ENCODE peak calls at places on chromosomes 3 and 15, in ten cellular contexts. B is GM20000; P is memory B cell; I is AG09309; X is mesendoderm; A is GOT3; R is HFFc6; E is stimulated activated naive CD8-positive, alpha-beta T cell treated with anti-CD3 and anti-CD28 coated beads, Interleukin-15, amount 100 ng/mL, for 72 hours; W is WERI-Rb-1; M is KG1. C is an unnamed sample.

GRCh38 chr3:29153811-29154210 is 127.1 kb upstream of the RBMS3 start:
- DNase-seq in B (no peak), P (no peak), I (peak), X (no peak), A (no peak), R (no peak), E (peak), W (no peak), M (peak), C (no peak)

GRCh38 chr3:172273378-172273777 is 174.9 kb downstream of the GHSR start:
- DNase-seq in B (no peak), P (no peak), I (no peak), X (no peak), A (no peak), R (no peak), E (no peak), W (no peak), M (no peak), C (no peak)

GRCh38 chr3:193701896-193702644 is 109.1 kb downstream of the OPA1 start:
- DNase-seq in B (peak), P (no peak), I (no peak), X (no peak), A (no peak), R (no peak), E (no peak), W (no peak), M (no peak), C (no peak)

GRCh38 chr3:45110185-45110833 is 35.9 kb downstream of the CDCP1 start:
- DNase-seq in B (peak), P (no peak), I (no peak), X (no peak), A (no peak), R (no peak), E (no peak), W (no peak), M (peak), C (no peak)

GRCh38 chr3:125512135-125512920 is 7.7 kb downstream of the SNX4 start:
- DNase-seq in B (peak), P (no peak), I (no peak), X (no peak), A (no peak), R (no peak), E (peak), W (no peak), M (no peak), C (no peak)

GRCh38 chr3:51686512-51687215 is 15.6 kb downstream of the TEX264 start:
- DNase-seq in B (peak), P (peak), I (no peak), X (peak), A (no peak), R (no peak), E (peak), W (no peak), M (peak), C (no peak)

GRCh38 chr3:116871905-116872304 is 162.3 kb downstream of the TUSC7 start:
- DNase-seq in B (no peak), P (no peak), I (no peak), X (no peak), A (no peak), R (no peak), E (no peak), W (no peak), M (no peak), C (no peak)

GRCh38 chr15:51379390-51379789 is 37.9 kb downstream of the GLDN start:
- DNase-seq in B (no peak), P (no peak), I (no peak), X (no peak), A (no peak), R (no peak), E (no peak), W (no peak), M (no peak), C (no peak)

GRCh38 chr15:70299931-70300858 is 202.5 kb upstream of the TLE3 start:
- DNase-seq in B (peak), P (peak), I (no peak), X (peak), A (no peak), R (no peak), E (peak), W (no peak), M (no peak), C (no peak)

GRCh38 chr15:51924146-51925068 is 47.2 kb downstream of the LEO1 start:
- DNase-seq in B (no peak), P (no peak), I (no peak), X (peak), A (no peak), R (no peak), E (no peak), W (peak), M (no peak), C (no peak)

GRCh38 chr3:9499455-9500107 is 54.0 kb downstream of the LHFPL4 start:
- DNase-seq in B (no peak), P (no peak), I (no peak), X (peak), A (no peak), R (no peak), E (no peak), W (no peak), M (no peak), C (no peak)

GRCh38 chr3:46935168-46935858 is 41.2 kb downstream of the CCDC12 start:
- DNase-seq in B (no peak), P (no peak), I (peak), X (peak), A (peak), R (peak), E (no peak), W (peak), M (no peak), C (peak)

GRCh38 chr15:55703873-55704285 is 39.1 kb downstream of the PRTG start:
- DNase-seq in B (no peak), P (no peak), I (no peak), X (no peak), A (no peak), R (no peak), E (no peak), W (no peak), M (no peak), C (no peak)

GRCh38 chr3:123758081-123758564 is 126.0 kb downstream of the MYLK start:
- DNase-seq in B (no peak), P (no peak), I (peak), X (no peak), A (peak), R (peak), E (no peak), W (peak), M (no peak), C (no peak)

GRCh38 chr15:42836251-42836650 is 84.3 kb downstream of the TTBK2 start:
- DNase-seq in B (no peak), P (no peak), I (no peak), X (no peak), A (no peak), R (no peak), E (no peak), W (no peak), M (no peak), C (no peak)

GRCh38 chr15:69587731-69588130 is 135.1 kb downstream of the RPLP1 start:
- DNase-seq in B (no peak), P (no peak), I (no peak), X (no peak), A (no peak), R (no peak), E (no peak), W (no peak), M (no peak), C (no peak)

GRCh38 chr3:185151959-185152432 is 864 bp downstream of the C3orf70 start:
- DNase-seq in B (peak), P (no peak), I (no peak), X (no peak), A (no peak), R (no peak), E (no peak), W (no peak), M (no peak), C (no peak)

GRCh38 chr3:73349657-73350056 is 275.1 kb downstream of the PDZRN3 start:
- DNase-seq in B (no peak), P (no peak), I (no peak), X (no peak), A (no peak), R (no peak), E (no peak), W (no peak), M (no peak), C (no peak)

GRCh38 chr3:142007710-142008399 is 131.4 kb downstream of the ATP1B3 start:
- DNase-seq in B (no peak), P (no peak), I (no peak), X (peak), A (no peak), R (no peak), E (no peak), W (peak), M (no peak), C (no peak)

GRCh38 chr15:90142216-90143175 is 40.2 kb upstream of the IDH2 start:
- DNase-seq in B (no peak), P (no peak), I (no peak), X (no peak), A (no peak), R (no peak), E (peak), W (no peak), M (no peak), C (no peak)

GRCh38 chr3:23580337-23580736 is 225.4 kb upstream of the UBE2E1 start:
- DNase-seq in B (no peak), P (no peak), I (peak), X (no peak), A (no peak), R (peak), E (no peak), W (no peak), M (no peak), C (no peak)

GRCh38 chr3:12286927-12287726 is 1.7 kb upstream of the PPARG start:
- DNase-seq in B (peak), P (no peak), I (no peak), X (peak), A (no peak), R (no peak), E (no peak), W (peak), M (no peak), C (no peak)

GRCh38 chr15:59615661-59616060 is 4.1 kb downstream of the GCNT3 start:
- DNase-seq in B (no peak), P (no peak), I (no peak), X (no peak), A (no peak), R (no peak), E (no peak), W (no peak), M (no peak), C (no peak)

GRCh38 chr15:91456251-91456718 is 356.2 kb downstream of the SV2B start:
- DNase-seq in B (no peak), P (no peak), I (no peak), X (peak), A (no peak), R (peak), E (no peak), W (no peak), M (no peak), C (no peak)

GRCh38 chr15:31433101-31433500 is 106.5 kb downstream of the KLF13 start:
- DNase-seq in B (no peak), P (no peak), I (no peak), X (no peak), A (no peak), R (no peak), E (no peak), W (no peak), M (no peak), C (no peak)

GRCh38 chr15:57003418-57003817 is 85.0 kb downstream of the TCF12 start:
- DNase-seq in B (no peak), P (no peak), I (peak), X (no peak), A (no peak), R (peak), E (no peak), W (no peak), M (no peak), C (no peak)

GRCh38 chr15:41969851-41970431 is 2.4 kb downstream of the EHD4 start:
- DNase-seq in B (peak), P (peak), I (no peak), X (peak), A (no peak), R (peak), E (peak), W (no peak), M (no peak), C (no peak)

GRCh38 chr3:8204846-8205624 is 296.6 kb upstream of the LMCD1 start:
- DNase-seq in B (no peak), P (no peak), I (peak), X (no peak), A (no peak), R (no peak), E (no peak), W (no peak), M (no peak), C (peak)

GRCh38 chr15:79076661-79077060 is 13.9 kb downstream of the RASGRF1 start:
- DNase-seq in B (no peak), P (no peak), I (no peak), X (no peak), A (no peak), R (no peak), E (no peak), W (no peak), M (no peak), C (no peak)

GRCh38 chr3:135056084-135056730 is 261.1 kb downstream of the EPHB1 start:
- DNase-seq in B (no peak), P (no peak), I (no peak), X (no peak), A (no peak), R (no peak), E (no peak), W (no peak), M (no peak), C (no peak)

GRCh38 chr3:46923559-46924350 is 46.2 kb downstream of the PTH1R start:
- DNase-seq in B (no peak), P (peak), I (no peak), X (peak), A (no peak), R (peak), E (peak), W (peak), M (no peak), C (no peak)

GRCh38 chr3:158094917-158095301 is 11.3 kb downstream of the SHOX2 start:
- DNase-seq in B (peak), P (no peak), I (no peak), X (peak), A (no peak), R (no peak), E (no peak), W (no peak), M (no peak), C (no peak)

GRCh38 chr15:91885714-91886265 is 32.3 kb downstream of the SLCO3A1 start:
- DNase-seq in B (no peak), P (no peak), I (no peak), X (peak), A (no peak), R (no peak), E (no peak), W (no peak), M (no peak), C (no peak)

GRCh38 chr3:133238015-133238414 is 161.8 kb upstream of the BFSP2 start:
- DNase-seq in B (no peak), P (no peak), I (no peak), X (no peak), A (no peak), R (no peak), E (no peak), W (no peak), M (no peak), C (no peak)

C was measured in HFF-Myc.